ENCODE peak calls at places on chromosomes 6 and 20, in five cellular contexts. O is GM12878, U is A549, F is HepG2, I is K562. B is an unnamed sample.

GRCh38 chr6:40252531-40253258 is 318.4 kb upstream of the MOCS1 start:
- DNase-seq in O (peak; percentile 67), I (no peak), F (no peak), U (no peak), B (no peak)

GRCh38 chr20:47568837-47569410 is 67.2 kb downstream of the NCOA3 start:
- DNase-seq in U (no peak), O (no peak), I (no peak), F (no peak), B (no peak)

GRCh38 chr6:22642254-22642653 is 72.9 kb downstream of the HDGFL1 start:
- DNase-seq in U (no peak), O (no peak), F (no peak), I (no peak), B (peak; percentile 76)

GRCh38 chr6:42250509-42250908 is 32.8 kb upstream of the MRPS10 start:
- DNase-seq in F (no peak), U (no peak), I (no peak), O (no peak), B (no peak)

GRCh38 chr6:141956046-141956761 is 176.5 kb upstream of the GJE1 start:
- DNase-seq in F (no peak), O (no peak), U (no peak), I (no peak), B (peak; percentile 14)

GRCh38 chr6:45743028-45743615 is 272.5 kb downstream of the CLIC5 start:
- DNase-seq in U (no peak), F (peak; percentile 57), O (no peak), I (no peak), B (no peak)

GRCh38 chr6:2563635-2564034 is 187.1 kb downstream of the MYLK4 start:
- DNase-seq in I (no peak), F (peak; percentile 34), O (peak; percentile 30), U (no peak), B (peak; percentile 20)

GRCh38 chr6:7496266-7496875 is 45.1 kb upstream of the DSP start:
- DNase-seq in O (no peak), F (no peak), I (no peak), U (no peak), B (peak; percentile 12)

GRCh38 chr20:4073852-4074741 is 58.7 kb upstream of the RNF24 start:
- DNase-seq in I (no peak), F (no peak), U (no peak), O (no peak), B (no peak)

GRCh38 chr20:24489193-24489592 is 19.8 kb downstream of the SYNDIG1 start:
- DNase-seq in I (no peak), U (no peak), F (no peak), O (no peak), B (no peak)

GRCh38 chr6:86936834-86937218 is 502 bp upstream of the HTR1E start:
- DNase-seq in O (no peak), F (no peak), U (no peak), I (no peak), B (no peak)

GRCh38 chr6:28340310-28340709 is 4.4 kb upstream of the ZSCAN31 start:
- DNase-seq in U (no peak), O (no peak), F (no peak), I (no peak), B (no peak)

GRCh38 chr6:23173231-23173630 is 603.9 kb downstream of the HDGFL1 start:
- DNase-seq in F (no peak), I (no peak), U (no peak), O (no peak), B (peak; percentile 40)

GRCh38 chr6:44216677-44217331 is at the start of gene MYMX:
- DNase-seq in I (no peak), U (no peak), O (no peak), F (no peak), B (no peak)

GRCh38 chr20:50874111-50874757 is 57.0 kb downstream of the ADNP start:
- DNase-seq in U (no peak), F (no peak), O (no peak), I (no peak), B (no peak)

GRCh38 chr20:62795023-62795761 is 1.1 kb upstream of the MRGBP start:
- DNase-seq in U (peak; percentile 59), F (peak; percentile 77), I (peak; percentile 69), O (no peak), B (peak; percentile 49)

GRCh38 chr6:74645108-74645849 is 560.6 kb downstream of the COL12A1 start:
- DNase-seq in O (no peak), I (no peak), U (no peak), F (no peak), B (no peak)

GRCh38 chr6:89518352-89519055 is 85.6 kb downstream of the ANKRD6 start:
- DNase-seq in F (no peak), O (no peak), U (no peak), I (no peak), B (no peak)

GRCh38 chr6:127319686-127320085 is 23.7 kb downstream of the ECHDC1 start:
- DNase-seq in U (no peak), I (no peak), F (no peak), O (no peak), B (no peak)

GRCh38 chr20:38748863-38749153 is 548 bp downstream of the ACTR5 start:
- DNase-seq in I (no peak), F (no peak), O (no peak), U (peak; percentile 15), B (no peak)

GRCh38 chr6:34238507-34239239 is 2.0 kb downstream of the HMGA1 start:
- DNase-seq in U (no peak), O (no peak), F (no peak), I (no peak), B (no peak)

GRCh38 chr6:129416337-129416990 is 293.5 kb downstream of the ARHGAP18 start:
- DNase-seq in U (no peak), I (no peak), F (no peak), O (no peak), B (no peak)

GRCh38 chr6:131023834-131024504 is 39.1 kb downstream of the EPB41L2 start:
- DNase-seq in F (no peak), U (peak; percentile 21), I (no peak), O (no peak), B (peak; percentile 82)

GRCh38 chr6:159997498-159998101 is 28.7 kb downstream of the IGF2R start:
- DNase-seq in U (no peak), O (no peak), F (peak; percentile 59), I (no peak), B (no peak)

GRCh38 chr6:159995405-159995804 is 26.5 kb downstream of the IGF2R start:
- DNase-seq in I (no peak), U (no peak), O (no peak), F (no peak), B (no peak)

GRCh38 chr6:159998543-159998942 is 29.7 kb downstream of the IGF2R start:
- DNase-seq in I (no peak), O (no peak), U (no peak), F (no peak), B (no peak)

GRCh38 chr6:159996087-159996622 is 27.3 kb downstream of the IGF2R start:
- DNase-seq in O (no peak), I (no peak), U (no peak), F (no peak), B (no peak)

DNA sequence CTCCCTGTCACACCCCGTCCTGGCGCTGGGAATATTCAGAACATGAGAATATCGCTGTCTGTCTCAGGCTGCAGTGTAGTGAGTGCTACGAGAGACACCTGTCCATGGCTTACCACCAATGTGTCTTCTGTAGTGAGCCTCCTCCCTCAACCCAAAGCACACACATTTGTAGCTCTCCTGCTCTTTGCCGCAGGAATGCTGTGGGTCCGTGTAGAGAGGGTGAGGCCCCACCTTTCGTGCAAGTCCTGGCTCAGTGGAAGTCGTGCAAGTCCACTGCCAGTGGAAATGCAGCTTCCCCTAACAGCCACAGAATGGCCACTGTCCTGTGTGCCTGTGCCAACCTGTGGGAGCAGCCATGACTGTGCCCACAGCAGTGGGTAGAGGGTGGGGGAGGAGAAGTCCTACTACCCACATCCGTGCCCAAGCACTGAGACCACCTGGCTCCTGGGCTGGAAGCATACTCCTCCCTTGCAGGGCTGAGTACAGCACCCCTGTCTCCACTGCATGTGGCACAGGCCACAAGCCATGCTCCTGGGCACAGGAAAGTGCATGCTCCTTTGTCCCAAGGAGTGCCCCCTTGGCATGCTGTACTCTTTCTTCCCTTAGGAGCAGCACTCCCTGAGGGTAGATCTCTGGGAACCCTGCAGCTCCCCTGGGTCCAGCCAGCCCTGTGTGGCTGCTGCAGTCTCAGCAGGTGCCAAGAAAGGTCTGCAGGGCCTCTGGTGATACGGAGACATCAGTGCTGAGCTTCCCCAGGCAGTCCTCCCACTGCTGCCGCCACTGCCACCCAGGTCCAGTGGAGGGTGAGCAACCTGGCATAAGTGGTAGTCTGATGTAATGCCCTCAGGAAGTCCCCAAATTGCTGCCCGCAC is 28.0 kb downstream of the IGF2R start:
- DNase-seq in I (no peak), O (no peak), U (no peak), F (no peak), B (no peak)
- TF ChIP-seq RFX5 in I (no peak), O (no peak), U (no peak), F (no peak), B (no peak)

DNA sequence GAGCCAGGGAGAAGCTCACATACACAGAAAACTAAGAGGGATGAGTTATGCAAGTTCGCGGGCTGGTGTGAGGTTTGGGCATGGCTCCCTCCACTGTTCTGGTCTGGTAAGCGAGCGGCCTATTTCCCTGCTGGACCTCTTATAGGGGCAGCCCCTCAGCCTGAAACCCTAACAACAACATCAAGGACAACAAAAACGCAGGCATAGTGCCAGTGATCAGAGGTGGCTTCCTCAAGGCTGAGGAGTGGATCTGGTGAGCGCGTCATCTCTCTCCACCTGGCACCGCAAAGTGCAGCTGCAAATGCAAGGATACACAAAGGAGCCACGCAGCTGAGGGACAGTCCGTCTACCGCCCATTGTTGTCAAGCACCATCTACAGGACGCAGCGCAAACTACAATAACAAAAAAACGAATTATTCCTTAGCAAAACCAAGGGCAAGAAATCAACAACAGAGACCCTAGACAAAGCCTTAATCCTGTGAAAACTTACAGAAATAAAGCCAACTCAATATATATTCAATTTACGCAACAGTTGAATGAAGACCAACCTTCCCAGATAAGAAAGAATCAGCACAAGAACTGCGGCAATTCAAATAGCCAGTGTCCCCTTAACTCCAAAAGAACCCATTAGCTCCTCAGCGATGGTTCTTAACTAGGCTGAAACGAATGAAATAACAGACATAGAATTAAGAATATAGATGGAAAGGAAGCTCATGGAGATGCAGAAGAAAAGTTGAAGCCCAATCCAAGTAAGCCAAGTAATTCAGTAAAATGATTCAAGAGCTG is 9.2 kb upstream of the DEFB110 start:
- DNase-seq in I (peak; percentile 11), U (peak; percentile 27), O (no peak), F (peak; percentile 47), B (peak; percentile 5)
- TF ChIP-seq CTCF in I (peak; percentile 86), U (peak; percentile 23), O (peak; percentile 35), F (peak; percentile 75), B (peak; percentile 17)

GRCh38 chr6:152316024-152316423 is 321.1 kb downstream of the SYNE1 start:
- DNase-seq in O (no peak), I (no peak), U (no peak), F (no peak), B (peak; percentile 93)
- TF ChIP-seq RFX5 in O (no peak), I (no peak), U (no peak), F (no peak), B (no peak)

GRCh38 chr20:5504061-5504739 is 187.4 kb upstream of the PROKR2 start:
- DNase-seq in O (no peak), F (peak; percentile 40), U (no peak), I (peak; percentile 58), B (no peak)
- TF ChIP-seq CTCF in O (no peak), F (no peak), U (no peak), I (no peak), B (no peak)